ENCODE peak calls at places on chromosomes 7 and 10, in seven cellular contexts. One of them, this sample, is unnamed.
A peak's percentile ranks its signal among the peaks of the same experiment; 100 is the strongest.

GRCh38 chr7:7261863-7262262 is 79.5 kb downstream of the C1GALT1 start:
- DNase-seq in SK-N-SH: no peak
- DNase-seq in uterus: no peak
- DNase-seq in ovary: no peak
- DNase-seq in HCT116: no peak
- DNase-seq in breast epithelium: no peak
- DNase-seq in lower lobe of right lung: no peak
- DNase-seq in this sample: no peak

GRCh38 chr10:3197354-3198003 is 24.9 kb upstream of the PITRM1 start:
- DNase-seq in ovary: peak; percentile 78
- DNase-seq in lower lobe of right lung: peak; percentile 80
- DNase-seq in HCT116: peak; percentile 74
- DNase-seq in breast epithelium: peak; percentile 80
- DNase-seq in uterus: peak; percentile 84
- DNase-seq in SK-N-SH: peak; percentile 92
- DNase-seq in this sample: peak; percentile 79

GRCh38 chr7:47693161-47693740 is 111.3 kb upstream of the TNS3 start:
- DNase-seq in lower lobe of right lung: no peak
- DNase-seq in uterus: no peak
- DNase-seq in ovary: no peak
- DNase-seq in HCT116: no peak
- DNase-seq in breast epithelium: no peak
- DNase-seq in SK-N-SH: no peak
- DNase-seq in this sample: no peak

GRCh38 chr7:104327963-104328307 is 468 bp upstream of the LHFPL3 start:
- DNase-seq in breast epithelium: no peak
- DNase-seq in SK-N-SH: no peak
- DNase-seq in lower lobe of right lung: no peak
- DNase-seq in HCT116: no peak
- DNase-seq in uterus: no peak
- DNase-seq in ovary: no peak
- DNase-seq in this sample: no peak

GRCh38 chr10:88152720-88153119 is 289.3 kb downstream of the PTEN start:
- DNase-seq in HCT116: peak; percentile 28
- DNase-seq in lower lobe of right lung: no peak
- DNase-seq in breast epithelium: peak; percentile 84
- DNase-seq in uterus: no peak
- DNase-seq in ovary: no peak
- DNase-seq in SK-N-SH: peak; percentile 61
- DNase-seq in this sample: no peak

GRCh38 chr7:134632937-134633540 is 13.6 kb upstream of the BPGM start:
- DNase-seq in lower lobe of right lung: no peak
- DNase-seq in uterus: no peak
- DNase-seq in breast epithelium: no peak
- DNase-seq in SK-N-SH: peak; percentile 34
- DNase-seq in ovary: no peak
- DNase-seq in HCT116: peak; percentile 51
- DNase-seq in this sample: no peak

GRCh38 chr7:157854066-157854891 is 517.5 kb downstream of the DNAJB6 start:
- DNase-seq in HCT116: no peak
- DNase-seq in ovary: no peak
- DNase-seq in breast epithelium: no peak
- DNase-seq in SK-N-SH: no peak
- DNase-seq in uterus: no peak
- DNase-seq in lower lobe of right lung: peak; percentile 92
- DNase-seq in this sample: peak; percentile 90

GRCh38 chr7:18471476-18472160 is 23.9 kb upstream of the HDAC9 start:
- DNase-seq in lower lobe of right lung: no peak
- DNase-seq in breast epithelium: no peak
- DNase-seq in HCT116: no peak
- DNase-seq in ovary: no peak
- DNase-seq in uterus: no peak
- DNase-seq in SK-N-SH: peak; percentile 38
- DNase-seq in this sample: no peak

GRCh38 chr7:8109196-8110022 is 140.8 kb downstream of the GLCCI1 start:
- DNase-seq in breast epithelium: no peak
- DNase-seq in ovary: no peak
- DNase-seq in lower lobe of right lung: no peak
- DNase-seq in uterus: no peak
- DNase-seq in HCT116: no peak
- DNase-seq in SK-N-SH: no peak
- DNase-seq in this sample: no peak

DNA sequence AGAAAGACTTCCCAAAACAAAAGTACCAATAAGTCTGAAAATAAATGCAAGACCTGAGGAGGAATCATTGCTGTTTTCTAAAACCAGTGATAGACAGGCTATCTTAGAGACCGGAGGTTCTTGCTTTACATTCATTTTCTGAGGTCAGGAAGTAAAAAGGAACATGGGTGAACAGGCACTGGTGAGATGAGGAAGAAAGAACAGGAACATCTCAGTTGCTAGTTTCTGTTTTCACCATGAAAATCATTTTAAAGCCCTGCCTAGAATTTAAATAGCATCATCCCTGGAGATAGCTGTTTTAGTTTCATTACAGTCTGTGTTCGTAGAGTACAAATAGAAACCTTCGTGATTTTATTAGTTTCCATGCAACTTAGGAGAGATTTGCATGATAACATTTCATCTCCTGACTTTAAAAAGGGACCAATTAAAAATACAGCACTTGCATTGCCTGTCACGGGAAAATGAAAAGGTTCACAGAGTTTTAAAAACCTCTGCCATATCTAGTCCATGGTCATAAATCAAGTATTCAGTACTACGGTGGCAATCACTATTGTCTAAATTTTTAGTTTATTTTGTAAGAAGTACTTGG is 14.7 kb downstream of the KCNMA1 start:
- DNase-seq in SK-N-SH: no peak
- DNase-seq in lower lobe of right lung: no peak
- DNase-seq in ovary: no peak
- DNase-seq in uterus: no peak
- DNase-seq in breast epithelium: no peak
- DNase-seq in HCT116: no peak
- DNase-seq in this sample: no peak
- H3K4me3 ChIP-seq in SK-N-SH: no peak overlapping the region
- H3K4me3 ChIP-seq in lower lobe of right lung: no peak overlapping the region
- H3K4me3 ChIP-seq in ovary: no peak overlapping the region
- H3K4me3 ChIP-seq in uterus: no peak overlapping the region
- H3K4me3 ChIP-seq in breast epithelium: no peak overlapping the region
- H3K4me3 ChIP-seq in HCT116: no peak overlapping the region
- H3K4me3 ChIP-seq in this sample: no peak overlapping the region

GRCh38 chr10:72107325-72108003 is 19.1 kb upstream of the SPOCK2 start:
- DNase-seq in HCT116: no peak
- DNase-seq in breast epithelium: no peak
- DNase-seq in ovary: no peak
- DNase-seq in lower lobe of right lung: no peak
- DNase-seq in uterus: no peak
- DNase-seq in SK-N-SH: no peak
- DNase-seq in this sample: no peak
- H3K27ac ChIP-seq in HCT116: peak overlapping the region; percentile 39
- H3K27ac ChIP-seq in breast epithelium: no peak overlapping the region
- H3K27ac ChIP-seq in ovary: no peak overlapping the region
- H3K27ac ChIP-seq in lower lobe of right lung: peak overlapping the region; percentile 27
- H3K27ac ChIP-seq in uterus: no peak overlapping the region
- H3K27ac ChIP-seq in SK-N-SH: no peak overlapping the region
- H3K27ac ChIP-seq in this sample: no peak overlapping the region

GRCh38 chr7:156617215-156617614 is 23.4 kb upstream of the RNF32 start:
- DNase-seq in lower lobe of right lung: no peak
- DNase-seq in SK-N-SH: no peak
- DNase-seq in breast epithelium: no peak
- DNase-seq in uterus: no peak
- DNase-seq in HCT116: no peak
- DNase-seq in ovary: no peak
- DNase-seq in this sample: no peak

GRCh38 chr7:156618791-156619367 is 21.7 kb upstream of the RNF32 start:
- DNase-seq in breast epithelium: no peak
- DNase-seq in uterus: no peak
- DNase-seq in lower lobe of right lung: no peak
- DNase-seq in ovary: no peak
- DNase-seq in HCT116: no peak
- DNase-seq in SK-N-SH: no peak
- DNase-seq in this sample: no peak

GRCh38 chr7:156614434-156615264 is 25.9 kb upstream of the RNF32 start:
- DNase-seq in SK-N-SH: no peak
- DNase-seq in breast epithelium: no peak
- DNase-seq in ovary: no peak
- DNase-seq in uterus: no peak
- DNase-seq in lower lobe of right lung: no peak
- DNase-seq in HCT116: no peak
- DNase-seq in this sample: peak; percentile 78

GRCh38 chr7:156618078-156618790 is 22.3 kb upstream of the RNF32 start:
- DNase-seq in SK-N-SH: no peak
- DNase-seq in ovary: no peak
- DNase-seq in HCT116: no peak
- DNase-seq in lower lobe of right lung: no peak
- DNase-seq in uterus: no peak
- DNase-seq in breast epithelium: no peak
- DNase-seq in this sample: no peak

GRCh38 chr7:156616269-156617202 is 24.0 kb upstream of the RNF32 start:
- DNase-seq in SK-N-SH: peak; percentile 86
- DNase-seq in lower lobe of right lung: no peak
- DNase-seq in uterus: no peak
- DNase-seq in HCT116: no peak
- DNase-seq in breast epithelium: no peak
- DNase-seq in ovary: no peak
- DNase-seq in this sample: peak; percentile 65
- H3K4me3 ChIP-seq in SK-N-SH: no peak overlapping the region
- H3K4me3 ChIP-seq in lower lobe of right lung: peak overlapping the region; percentile 53
- H3K4me3 ChIP-seq in uterus: no peak overlapping the region
- H3K4me3 ChIP-seq in HCT116: no peak overlapping the region
- H3K4me3 ChIP-seq in breast epithelium: peak overlapping the region; percentile 24
- H3K4me3 ChIP-seq in ovary: peak overlapping the region; percentile 9
- H3K4me3 ChIP-seq in this sample: peak overlapping the region; percentile 55

GRCh38 chr10:129491123-129491734 is 24.2 kb downstream of the MGMT start:
- DNase-seq in SK-N-SH: no peak
- DNase-seq in ovary: no peak
- DNase-seq in uterus: no peak
- DNase-seq in lower lobe of right lung: no peak
- DNase-seq in breast epithelium: no peak
- DNase-seq in HCT116: peak; percentile 24
- DNase-seq in this sample: no peak
- H3K27ac ChIP-seq in SK-N-SH: no peak overlapping the region
- H3K27ac ChIP-seq in ovary: no peak overlapping the region
- H3K27ac ChIP-seq in uterus: no peak overlapping the region
- H3K27ac ChIP-seq in lower lobe of right lung: no peak overlapping the region
- H3K27ac ChIP-seq in breast epithelium: no peak overlapping the region
- H3K27ac ChIP-seq in HCT116: no peak overlapping the region
- H3K27ac ChIP-seq in this sample: no peak overlapping the region